ENCODE peak calls at places on chromosomes 6 and 20, in nine cellular contexts. Y, V, K, T, A, R, B, P and O are unnamed samples.

GRCh38 chr6:56890683-56891429 is 64.1 kb upstream of the BEND6 start:
- DNase-seq in A (no peak), Y (no peak), T (no peak), R (peak), K (no peak), V (no peak), P (no peak), B (peak), O (peak)

GRCh38 chr6:84639396-84639795 is 125.0 kb downstream of the TBX18 start:
- DNase-seq in T (no peak), Y (no peak), P (no peak), V (no peak), B (no peak), A (no peak), K (no peak), R (no peak), O (no peak)

GRCh38 chr20:35561268-35561667 is 19.4 kb downstream of the ERGIC3 start:
- DNase-seq in B (peak), Y (no peak), K (no peak), R (peak), V (no peak), P (no peak), T (peak), A (no peak), O (peak)

GRCh38 chr6:121260651-121261102 is 73.6 kb downstream of the TBC1D32 start:
- DNase-seq in B (peak), T (no peak), P (no peak), A (no peak), K (peak), V (no peak), Y (no peak), R (peak), O (no peak)

GRCh38 chr6:112372213-112372806 is 25.2 kb downstream of the RFPL4B start:
- DNase-seq in P (no peak), K (no peak), B (peak), A (no peak), Y (no peak), T (peak), V (no peak), R (peak), O (peak)

GRCh38 chr6:163529605-163530004 is 115.1 kb downstream of the QKI start:
- DNase-seq in A (no peak), T (no peak), K (no peak), R (peak), P (no peak), Y (no peak), V (no peak), B (peak), O (no peak)

GRCh38 chr6:134480593-134480992 is 162.7 kb upstream of the SGK1 start:
- DNase-seq in A (no peak), T (no peak), Y (no peak), K (peak), P (no peak), R (no peak), B (no peak), V (no peak), O (no peak)

GRCh38 chr20:35698298-35699126 is 640 bp downstream of the NFS1 start:
- DNase-seq in P (peak), V (peak), Y (no peak), R (peak), T (no peak), K (no peak), A (no peak), B (no peak), O (peak)

GRCh38 chr6:170360476-170360875 is 53.9 kb downstream of the FAM120B start:
- DNase-seq in T (no peak), R (no peak), V (no peak), B (no peak), P (no peak), A (no peak), Y (no peak), K (no peak), O (no peak)